ENCODE peak calls at places on chromosomes 3 and 15, in four cellular contexts. T, P, S and E are unnamed samples.

GRCh38 chr3:47503033-47503432 is 10.5 kb downstream of the ELP6 start:
- DNase-seq in T (no peak), P (no peak), S (no peak), E (no peak)

GRCh38 chr3:87161486-87161885 is 65.6 kb upstream of the CHMP2B start:
- DNase-seq in T (no peak), P (no peak), S (no peak), E (no peak)

GRCh38 chr3:42593635-42594034 is 3.0 kb downstream of the SS18L2 start:
- DNase-seq in T (no peak), P (no peak), S (no peak), E (no peak)

GRCh38 chr15:95869920-95870319 is 460.6 kb upstream of the NR2F2 start:
- DNase-seq in T (no peak), P (no peak), S (no peak), E (no peak)

GRCh38 chr3:62531494-62531893 is 158.1 kb upstream of the FEZF2 start:
- DNase-seq in T (no peak), P (no peak), S (no peak), E (no peak)

GRCh38 chr15:25184356-25185155 is 229.8 kb downstream of the SNRPN start:
- DNase-seq in T (no peak), P (no peak), S (no peak), E (no peak)

GRCh38 chr15:92627014-92627413 is 28.6 kb downstream of the FAM174B start:
- DNase-seq in T (no peak), P (no peak), S (no peak), E (no peak)

GRCh38 chr15:27527490-27528067 is 556.6 kb downstream of the GABRG3 start:
- DNase-seq in T (no peak), P (no peak), S (no peak), E (no peak)

GRCh38 chr3:69699183-69699582 is 40.1 kb upstream of the MITF start:
- DNase-seq in T (no peak), P (no peak), S (no peak), E (no peak)

GRCh38 chr3:136332776-136333175 is 82.6 kb downstream of the PCCB start:
- DNase-seq in T (no peak), P (no peak), S (no peak), E (no peak)

GRCh38 chr15:91110407-91110806 is 10.3 kb downstream of the SV2B start:
- DNase-seq in T (no peak), P (no peak), S (no peak), E (no peak)

GRCh38 chr3:11548721-11549131 is 95.0 kb downstream of the VGLL4 start:
- DNase-seq in T (no peak), P (no peak), S (no peak), E (no peak)

GRCh38 chr3:132870596-132870995 is 148.4 kb upstream of the NPHP3 start:
- DNase-seq in T (no peak), P (no peak), S (no peak), E (no peak)

GRCh38 chr15:95770191-95770590 is 560.3 kb upstream of the NR2F2 start:
- DNase-seq in T (no peak), P (no peak), S (no peak), E (no peak)

GRCh38 chr15:41233367-41233771 is 2.3 kb downstream of the CHP1 start:
- DNase-seq in T (no peak), P (no peak), S (no peak), E (no peak)

GRCh38 chr3:196941846-196942225 is 492 bp downstream of the NCBP2 start:
- DNase-seq in T (peak), P (peak), S (peak), E (peak)

GRCh38 chr3:127547761-127548605 is 42.5 kb downstream of the TPRA1 start:
- DNase-seq in T (peak), P (peak), S (peak), E (peak)

GRCh38 chr3:101484805-101485620 is 28.0 kb downstream of the SENP7 start:
- DNase-seq in T (no peak), P (no peak), S (no peak), E (no peak)

GRCh38 chr3:196619213-196619612 is 20.3 kb upstream of the NRROS start:
- DNase-seq in T (no peak), P (no peak), S (no peak), E (no peak)

GRCh38 chr3:72255736-72256559 is 471.0 kb upstream of the PROK2 start:
- DNase-seq in T (no peak), P (no peak), S (no peak), E (no peak)

GRCh38 chr3:42031808-42032475 is 59.2 kb upstream of the TRAK1 start:
- DNase-seq in T (no peak), P (no peak), S (no peak), E (no peak)

GRCh38 chr3:51815614-51816013 is 36.6 kb upstream of the IQCF6 start:
- DNase-seq in T (no peak), P (no peak), S (no peak), E (no peak)

GRCh38 chr15:101045835-101046691 is 126.9 kb downstream of the LRRK1 start:
- DNase-seq in T (no peak), P (no peak), S (no peak), E (no peak)

GRCh38 chr15:29046946-29047345 is 161.2 kb downstream of the APBA2 start:
- DNase-seq in T (no peak), P (no peak), S (no peak), E (no peak)

GRCh38 chr3:184338538-184338945 is 1.1 kb downstream of the FAM131A start:
- DNase-seq in T (peak), P (no peak), S (no peak), E (no peak)